ENCODE peak calls at places on chromosomes 4 and X, in six cellular contexts. L, J, C, P, D and E are unnamed samples.

GRCh38 chr4:177182728-177183127 is 126.9 kb upstream of the NEIL3 start:
- DNase-seq in P (no peak), D (no peak), L (peak), C (no peak), J (no peak), E (no peak)

GRCh38 chr4:3361896-3362295 is 69.1 kb downstream of the RGS12 start:
- DNase-seq in C (no peak), P (no peak), D (no peak), L (no peak), J (no peak), E (no peak)

GRCh38 chr4:40912455-40913055 is 162.8 kb downstream of the NSUN7 start:
- DNase-seq in P (no peak), L (peak), C (no peak), D (no peak), J (no peak), E (peak)

GRCh38 chrX:45714864-45715263 is 514.2 kb upstream of the DIPK2B start:
- DNase-seq in D (peak), P (no peak), C (peak), J (no peak), L (peak), E (peak)

GRCh38 chr4:107034091-107034698 is 1.9 kb downstream of the DKK2 start:
- DNase-seq in L (no peak), C (no peak), J (peak), P (no peak), D (peak), E (no peak)

GRCh38 chr4:125316391-125316780 is 1.6 kb downstream of the FAT4 start:
- DNase-seq in J (peak), P (no peak), C (no peak), L (no peak), D (no peak), E (peak)

GRCh38 chrX:115018944-115019343 is 1.5 kb upstream of the IL13RA2 start:
- DNase-seq in D (no peak), J (no peak), P (no peak), C (no peak), L (no peak), E (no peak)

GRCh38 chr4:105963461-105964400 is 68.5 kb downstream of the NPNT start:
- DNase-seq in C (no peak), J (no peak), D (no peak), P (no peak), L (no peak), E (no peak)

GRCh38 chr4:133565379-133565778 is 416.3 kb downstream of the PCDH10 start:
- DNase-seq in J (no peak), D (peak), L (peak), C (no peak), P (no peak), E (peak)

GRCh38 chr4:73874386-73874785 is 5.2 kb downstream of the CXCL1 start:
- DNase-seq in D (no peak), L (no peak), J (no peak), C (no peak), P (no peak), E (peak)

GRCh38 chrX:18119856-18120255 is 100.8 kb downstream of the BEND2 start:
- DNase-seq in C (no peak), D (no peak), L (no peak), J (no peak), P (no peak), E (no peak)

GRCh38 chr4:33930497-33930896 is 2313.8 kb downstream of the ARAP2 start:
- DNase-seq in J (no peak), C (no peak), D (no peak), L (no peak), P (no peak), E (peak)

GRCh38 chr4:126268106-126268505 is 953.4 kb downstream of the FAT4 start:
- DNase-seq in L (peak), C (no peak), D (no peak), J (no peak), P (no peak), E (peak)

GRCh38 chr4:14636563-14636962 is 365.7 kb upstream of the CPEB2 start:
- DNase-seq in C (no peak), L (no peak), D (no peak), J (no peak), P (no peak), E (no peak)

GRCh38 chrX:32520789-32521188 is 690.6 kb downstream of the DMD start:
- DNase-seq in J (no peak), L (no peak), D (no peak), P (no peak), C (no peak), E (no peak)

GRCh38 chr4:54254915-54255246 is 25.8 kb downstream of the PDGFRA start:
- DNase-seq in D (no peak), J (no peak), L (no peak), P (no peak), C (no peak), E (peak)

GRCh38 chr4:141871086-141871485 is 234.7 kb downstream of the IL15 start:
- DNase-seq in P (no peak), L (peak), D (peak), C (no peak), J (no peak), E (peak)

GRCh38 chr4:144564358-144564757 is 81.6 kb upstream of the HHIP start:
- DNase-seq in P (no peak), D (no peak), J (no peak), C (no peak), L (no peak), E (no peak)

GRCh38 chr4:174764105-174764729 is 64.8 kb downstream of the GLRA3 start:
- DNase-seq in D (no peak), L (peak), P (no peak), C (peak), J (no peak), E (peak)

GRCh38 chr4:6742507-6742906 is 26.5 kb downstream of the BLOC1S4 start:
- DNase-seq in P (no peak), L (no peak), D (no peak), C (no peak), J (no peak), E (no peak)

GRCh38 chr4:118942465-118942864 is 53.8 kb downstream of the SYNPO2 start:
- DNase-seq in D (no peak), P (no peak), J (no peak), C (no peak), L (peak), E (peak)

GRCh38 chr4:183828839-183829238 is 76.3 kb upstream of the STOX2 start:
- DNase-seq in C (no peak), P (no peak), J (no peak), L (no peak), D (no peak), E (no peak)

GRCh38 chr4:156734965-156735895 is 236.4 kb downstream of the PDGFC start:
- DNase-seq in D (no peak), J (no peak), C (no peak), L (peak), P (no peak), E (no peak)

GRCh38 chrX:57528670-57529255 is 63.0 kb upstream of the ZXDB start:
- DNase-seq in D (no peak), C (no peak), J (no peak), L (peak), P (no peak), E (peak)

GRCh38 chr4:65918217-65918616 is 247.9 kb upstream of the EPHA5 start:
- DNase-seq in L (no peak), D (no peak), J (no peak), P (no peak), C (no peak), E (no peak)

GRCh38 chr4:25144870-25145481 is 15.3 kb downstream of the SEPSECS start:
- DNase-seq in C (no peak), P (no peak), L (peak), J (no peak), D (peak), E (peak)

GRCh38 chrX:48790477-48790876 is 4.1 kb downstream of the GATA1 start:
- DNase-seq in D (no peak), L (no peak), J (no peak), C (no peak), P (no peak), E (no peak)

GRCh38 chr4:53656421-53656981 is 65.2 kb upstream of the LNX1 start:
- DNase-seq in L (peak), P (no peak), D (no peak), C (no peak), J (no peak), E (peak)

GRCh38 chr4:18166925-18167324 is 145.4 kb upstream of the LCORL start:
- DNase-seq in J (no peak), C (no peak), P (no peak), D (no peak), L (no peak), E (no peak)

GRCh38 chr4:5890063-5890727 is 2.7 kb downstream of the CRMP1 start:
- DNase-seq in P (no peak), C (no peak), J (no peak), D (no peak), L (peak), E (no peak)

GRCh38 chr4:169254546-169254983 is 16.2 kb downstream of the SH3RF1 start:
- DNase-seq in P (no peak), D (peak), C (peak), L (peak), J (no peak), E (peak)

GRCh38 chr4:145276044-145276443 is 95.7 kb upstream of the OTUD4 start:
- DNase-seq in C (no peak), L (no peak), P (no peak), J (no peak), D (no peak), E (no peak)

GRCh38 chr4:9771069-9771468 is 10.4 kb upstream of the DRD5 start:
- DNase-seq in J (no peak), P (no peak), D (no peak), L (no peak), C (no peak), E (no peak)

GRCh38 chr4:128163177-128164117 is 102.3 kb downstream of the LARP1B start:
- DNase-seq in P (no peak), C (peak), D (no peak), J (no peak), L (peak), E (peak)

GRCh38 chr4:46329118-46329976 is 60.6 kb downstream of the GABRA2 start:
- DNase-seq in D (no peak), P (no peak), L (peak), C (peak), J (no peak), E (peak)

GRCh38 chrX:10098235-10098819 is 58.4 kb upstream of the CLCN4 start:
- DNase-seq in L (no peak), P (peak), C (no peak), D (no peak), J (no peak), E (no peak)

DNA sequence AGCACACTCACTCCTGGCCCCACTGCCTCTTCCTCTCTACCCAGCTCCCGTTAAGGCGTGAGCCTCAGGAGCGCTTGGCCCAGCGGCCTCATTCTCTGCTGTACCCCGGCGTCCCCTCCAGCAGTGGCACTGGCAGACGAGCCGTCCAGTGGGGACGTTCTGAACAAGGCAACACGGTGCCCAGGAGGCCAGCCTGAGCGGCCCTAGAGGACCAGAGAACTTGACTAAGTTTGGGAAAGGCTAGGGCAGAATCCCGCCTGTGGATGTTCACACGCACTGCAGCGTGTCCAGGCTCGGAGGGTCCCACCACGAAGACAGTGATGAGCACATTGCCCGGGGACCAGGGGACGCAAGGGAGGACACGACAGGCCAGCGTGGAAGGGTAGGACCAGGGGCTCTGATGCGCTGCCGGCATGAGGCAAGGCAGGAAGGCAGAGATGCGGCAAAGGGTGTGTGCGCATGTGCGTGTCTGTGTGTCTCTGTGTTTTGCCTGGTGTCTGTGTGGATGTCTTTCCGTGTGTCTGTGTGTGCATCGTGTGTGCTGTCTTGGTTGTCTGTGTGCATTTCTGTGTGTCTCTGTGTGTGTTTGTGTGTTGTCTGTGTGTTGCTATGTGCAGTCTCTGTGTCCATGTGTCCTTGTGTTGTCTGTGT is 89.4 kb downstream of the ABLIM2 start:
- DNase-seq in P (no peak), C (no peak), D (no peak), L (no peak), J (no peak), E (no peak)
- H3K4me3 ChIP-seq in P (no peak), C (no peak), D (no peak), L (no peak), J (no peak), E (no peak)

GRCh38 chrX:151396042-151396826 is 772 bp upstream of the VMA21 start:
- DNase-seq in D (peak), L (peak), J (no peak), C (peak), P (peak), E (no peak)

GRCh38 chrX:151397741-151398070 is 700 bp downstream of the VMA21 start:
- DNase-seq in L (no peak), P (no peak), D (no peak), C (no peak), J (no peak), E (peak)

GRCh38 chrX:151396827-151397740 is at the start of gene VMA21:
- DNase-seq in D (peak), C (peak), J (peak), P (peak), L (peak), E (peak)

GRCh38 chrX:151402719-151403390 is 5.8 kb downstream of the VMA21 start:
- DNase-seq in D (no peak), L (no peak), J (peak), C (no peak), P (no peak), E (no peak)

DNA sequence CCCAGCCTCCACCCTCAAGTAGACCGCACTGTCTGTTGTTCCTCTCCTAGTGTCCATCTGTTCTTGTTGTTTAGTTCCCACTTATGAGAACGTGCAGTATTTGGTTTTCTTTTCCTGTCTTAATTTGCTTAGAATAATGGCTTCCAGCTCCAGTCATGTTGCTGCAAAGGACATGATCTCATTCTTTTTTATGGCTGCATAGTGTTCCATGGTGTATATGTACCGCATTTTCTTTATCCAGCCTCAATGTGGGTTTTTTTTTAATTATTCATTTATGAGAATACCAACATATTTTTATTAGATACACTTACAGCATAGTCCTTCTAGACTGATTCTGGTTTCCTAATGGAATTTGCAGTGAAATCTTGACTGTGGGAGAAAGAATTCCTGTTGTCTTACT is 1.3 kb downstream of the VMA21 start:
- DNase-seq in J (no peak), L (no peak), P (no peak), D (no peak), C (no peak), E (no peak)
- H3K4me3 ChIP-seq in J (no peak), L (no peak), P (peak), D (no peak), C (peak), E (peak)

DNA sequence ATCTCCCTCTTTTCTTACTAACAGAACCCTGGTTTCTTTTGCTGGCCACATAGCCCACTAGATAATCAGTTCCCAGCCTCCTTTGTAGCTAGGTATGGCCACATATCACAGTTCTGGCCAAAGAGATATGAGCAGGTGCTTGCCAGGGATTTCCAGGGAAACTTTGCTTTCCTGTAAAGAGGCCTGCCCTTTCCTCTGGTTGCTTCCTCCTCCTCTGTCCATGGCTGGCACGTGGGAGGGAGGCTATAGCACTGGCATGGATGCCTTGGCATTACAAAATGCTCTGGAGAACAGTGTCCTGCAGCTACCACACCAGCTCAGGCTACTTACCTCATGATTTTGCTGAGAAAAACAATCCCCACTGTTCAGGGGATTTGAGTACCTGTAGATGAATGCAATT is 27.5 kb downstream of the RAB33B start:
- DNase-seq in C (no peak), D (no peak), L (no peak), J (no peak), P (no peak), E (no peak)
- H3K4me3 ChIP-seq in C (no peak), D (no peak), L (no peak), J (no peak), P (no peak), E (no peak)

DNA sequence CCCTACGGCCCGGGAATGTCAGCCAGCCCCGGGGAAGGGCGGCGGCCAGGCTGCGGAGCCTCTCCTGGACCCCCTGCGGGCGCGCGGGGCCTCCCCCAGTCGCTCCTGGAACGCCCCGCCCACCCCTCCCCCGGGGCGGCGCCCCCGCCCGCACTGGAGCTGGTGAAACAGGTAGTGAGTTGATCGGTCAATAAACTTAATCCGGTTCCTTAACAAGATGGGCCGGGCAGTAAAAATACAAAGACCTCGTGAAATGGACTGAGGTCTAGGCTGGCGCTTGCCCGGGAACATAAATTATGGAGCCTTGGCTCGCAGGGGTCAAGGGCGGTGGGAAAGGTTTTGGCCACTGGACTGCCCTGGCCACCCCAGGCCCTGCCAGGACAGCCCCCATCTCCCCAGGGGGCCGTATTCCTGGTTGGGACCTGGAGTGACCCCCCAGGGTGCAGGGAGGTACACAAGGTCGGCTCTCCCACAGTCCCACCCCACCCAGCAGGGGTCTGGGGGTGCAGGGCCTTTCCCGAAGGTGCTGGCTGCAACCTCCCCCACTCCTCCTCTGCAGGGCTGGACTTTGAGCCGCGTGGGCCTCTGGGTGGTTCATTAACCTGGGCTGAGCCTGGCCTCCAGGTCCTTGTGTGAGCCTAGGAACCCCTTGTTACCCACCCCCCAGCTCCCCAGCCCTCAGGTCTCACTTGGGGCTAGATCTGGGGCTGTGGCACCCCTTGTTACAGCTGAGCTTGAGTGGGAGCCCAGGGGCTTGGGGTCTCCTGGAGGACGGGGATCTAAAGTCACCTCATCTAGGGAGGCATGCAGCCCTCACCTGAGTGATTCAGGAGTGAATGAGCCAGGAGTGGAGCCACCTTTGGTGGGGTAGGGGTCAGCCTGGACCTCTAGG is 2.5 kb downstream of the FGFR3 start:
- DNase-seq in D (no peak), P (no peak), C (no peak), J (no peak), L (no peak), E (no peak)
- H3K4me3 ChIP-seq in D (no peak), P (no peak), C (peak), J (peak), L (no peak), E (no peak)

GRCh38 chr4:95545526-95545925 is 3.2 kb downstream of the UNC5C start:
- DNase-seq in L (no peak), C (no peak), J (no peak), D (no peak), P (no peak), E (no peak)
- H3K4me3 ChIP-seq in L (no peak), C (peak), J (no peak), D (no peak), P (no peak), E (no peak)

GRCh38 chrX:39936886-39937770 is 160.6 kb downstream of the BCOR start:
- DNase-seq in J (no peak), P (peak), L (no peak), D (no peak), C (no peak), E (no peak)
- H3K4me3 ChIP-seq in J (no peak), P (peak), L (no peak), D (no peak), C (no peak), E (no peak)

GRCh38 chr4:39823193-39823592 is 125.3 kb downstream of the UBE2K start:
- DNase-seq in C (no peak), L (peak), J (no peak), P (no peak), D (no peak), E (peak)
- H3K4me3 ChIP-seq in C (no peak), L (no peak), J (no peak), P (no peak), D (no peak), E (no peak)

DNA sequence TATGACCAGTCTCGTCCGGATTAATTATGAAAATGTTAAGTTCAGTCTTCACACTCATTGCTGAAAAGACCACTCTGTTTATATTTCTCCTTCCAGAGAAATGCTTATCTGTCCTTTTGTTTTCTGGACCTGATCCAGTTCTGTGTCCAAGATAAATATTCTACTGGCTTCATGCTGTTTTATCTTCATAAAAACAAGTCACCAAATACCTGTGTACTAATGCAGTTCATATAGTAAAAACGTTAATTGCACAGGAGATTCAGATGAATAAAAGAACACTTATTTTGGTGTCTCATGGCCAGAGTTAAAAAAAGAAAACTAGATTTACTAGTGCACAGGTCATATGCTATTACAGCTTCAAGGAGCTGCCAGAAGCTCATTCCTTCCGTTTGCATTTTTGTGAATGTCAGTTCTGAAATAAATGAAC is 17.3 kb downstream of the FNIP2 start:
- DNase-seq in J (no peak), P (no peak), L (peak), C (no peak), D (no peak), E (no peak)
- H3K4me3 ChIP-seq in J (no peak), P (no peak), L (no peak), C (no peak), D (no peak), E (no peak)